ENCODE peak calls at places on chromosomes 11 and 22, in nine cellular contexts. M is lung microvascular endothelial cell; T is left lung; A is stimulated activated CD4-positive, alpha-beta T cell treated with anti-CD3 and anti-CD28 coated beads, Interleukin-2, amount 100 ng/mL, for 48 hours; F is GM23338; V is amniotic stem cell; H is caudate nucleus; D is activated T-cell treated with anti-CD3 and anti-CD28 coated beads, Interleukin-2, amount 50 U/mL, for 1 hour; R is T-helper 2 cell. Q is an unnamed sample.

GRCh38 chr11:98587884-98588283 is 432.9 kb upstream of the CNTN5 start:
- DNase-seq in M (no peak), T (no peak), A (no peak), F (no peak), V (no peak), H (no peak), D (no peak), R (no peak), Q (no peak)

GRCh38 chr22:48440673-48441552 is 1386.8 kb downstream of the BRD1 start:
- DNase-seq in M (no peak), T (peak), A (no peak), F (no peak), V (no peak), H (no peak), D (no peak), R (no peak), Q (no peak)

GRCh38 chr22:38674888-38675287 is 6.9 kb upstream of the TOMM22 start:
- DNase-seq in M (no peak), T (no peak), A (no peak), F (no peak), V (no peak), H (peak), D (no peak), R (no peak), Q (no peak)

GRCh38 chr11:93143800-93144199 is 54.0 kb downstream of the SLC36A4 start:
- DNase-seq in M (no peak), T (no peak), A (no peak), F (no peak), V (no peak), H (no peak), D (no peak), R (no peak), Q (no peak)

GRCh38 chr11:90747057-90747456 is 524.2 kb upstream of the CHORDC1 start:
- DNase-seq in M (no peak), T (no peak), A (no peak), F (no peak), V (no peak), H (no peak), D (no peak), R (no peak), Q (no peak)

GRCh38 chr11:63639195-63639832 is 25.1 kb upstream of the PLAAT3 start:
- DNase-seq in M (peak), T (no peak), A (no peak), F (peak), V (peak), H (no peak), D (no peak), R (no peak), Q (peak)

GRCh38 chr11:121497176-121497995 is 44.6 kb upstream of the SORL1-AS1 start:
- DNase-seq in M (no peak), T (no peak), A (no peak), F (peak), V (no peak), H (no peak), D (no peak), R (no peak), Q (no peak)

GRCh38 chr11:60781286-60782044 is 3.7 kb upstream of the MS4A10 start:
- DNase-seq in M (no peak), T (no peak), A (no peak), F (no peak), V (no peak), H (no peak), D (no peak), R (no peak), Q (no peak)

GRCh38 chr22:20239063-20239950 is 28.8 kb downstream of the RTN4R start:
- DNase-seq in M (peak), T (no peak), A (no peak), F (no peak), V (no peak), H (no peak), D (no peak), R (no peak), Q (no peak)

GRCh38 chr11:22460181-22460580 is 122.0 kb downstream of the SLC17A6 start:
- DNase-seq in M (no peak), T (no peak), A (no peak), F (no peak), V (no peak), H (no peak), D (no peak), R (no peak), Q (no peak)

GRCh38 chr22:25514436-25514835 is 50.0 kb upstream of the GRK3 start:
- DNase-seq in M (no peak), T (no peak), A (no peak), F (peak), V (no peak), H (no peak), D (no peak), R (no peak), Q (no peak)

Q was measured in fibroblast of gingiva.